ENCODE peak calls at places on chromosomes 6 and 20, in four cellular contexts. One of them, this sample, is unnamed.

GRCh38 chr6:46815130-46815529 is 21.9 kb downstream of the MEP1A start:
- DNase-seq in trophoblast cell: no peak
- DNase-seq in mesendoderm: no peak
- DNase-seq in mesenchymal stem cell: no peak
- DNase-seq in this sample: no peak

GRCh38 chr6:127515234-127515793 is 3.8 kb downstream of the MTCL3 start:
- DNase-seq in trophoblast cell: no peak
- DNase-seq in mesendoderm: peak
- DNase-seq in mesenchymal stem cell: no peak
- DNase-seq in this sample: peak

GRCh38 chr6:68834561-68834960 is 199.5 kb downstream of the ADGRB3 start:
- DNase-seq in trophoblast cell: no peak
- DNase-seq in mesendoderm: no peak
- DNase-seq in mesenchymal stem cell: peak
- DNase-seq in this sample: no peak

GRCh38 chr6:111812080-111813038 is 60.9 kb downstream of the FYN start:
- DNase-seq in trophoblast cell: no peak
- DNase-seq in mesendoderm: peak
- DNase-seq in mesenchymal stem cell: no peak
- DNase-seq in this sample: no peak

GRCh38 chr6:99348823-99349619 is 453 bp downstream of the FAXC start:
- DNase-seq in trophoblast cell: peak
- DNase-seq in mesendoderm: peak
- DNase-seq in mesenchymal stem cell: peak
- DNase-seq in this sample: peak

GRCh38 chr6:107237992-107238660 is 122.8 kb upstream of the BEND3 start:
- DNase-seq in trophoblast cell: no peak
- DNase-seq in mesendoderm: no peak
- DNase-seq in mesenchymal stem cell: no peak
- DNase-seq in this sample: no peak

GRCh38 chr6:13712485-13712990 is 903 bp upstream of the RANBP9 start:
- DNase-seq in trophoblast cell: no peak
- DNase-seq in mesendoderm: no peak
- DNase-seq in mesenchymal stem cell: no peak
- DNase-seq in this sample: no peak

GRCh38 chr6:118403036-118403435 is 145.1 kb upstream of the PLN start:
- DNase-seq in trophoblast cell: no peak
- DNase-seq in mesendoderm: no peak
- DNase-seq in mesenchymal stem cell: no peak
- DNase-seq in this sample: no peak

GRCh38 chr6:136420853-136421252 is 129.4 kb downstream of the MAP7 start:
- DNase-seq in trophoblast cell: no peak
- DNase-seq in mesendoderm: no peak
- DNase-seq in mesenchymal stem cell: no peak
- DNase-seq in this sample: no peak

GRCh38 chr6:36387440-36388303 is at the start of gene ETV7:
- DNase-seq in trophoblast cell: peak
- DNase-seq in mesendoderm: no peak
- DNase-seq in mesenchymal stem cell: peak
- DNase-seq in this sample: no peak

GRCh38 chr6:133983099-133983939 is 30.3 kb downstream of the TBPL1 start:
- DNase-seq in trophoblast cell: no peak
- DNase-seq in mesendoderm: peak
- DNase-seq in mesenchymal stem cell: peak
- DNase-seq in this sample: no peak

GRCh38 chr6:15157479-15157878 is 88.4 kb upstream of the JARID2 start:
- DNase-seq in trophoblast cell: no peak
- DNase-seq in mesendoderm: no peak
- DNase-seq in mesenchymal stem cell: no peak
- DNase-seq in this sample: no peak

GRCh38 chr20:44632103-44632752 is 19.3 kb downstream of the ADA start:
- DNase-seq in trophoblast cell: no peak
- DNase-seq in mesendoderm: no peak
- DNase-seq in mesenchymal stem cell: no peak
- DNase-seq in this sample: no peak

GRCh38 chr6:2412731-2413130 is 167.3 kb upstream of the GMDS start:
- DNase-seq in trophoblast cell: no peak
- DNase-seq in mesendoderm: no peak
- DNase-seq in mesenchymal stem cell: no peak
- DNase-seq in this sample: no peak

GRCh38 chr6:30206152-30206551 is 7.1 kb downstream of the TRIM26 start:
- DNase-seq in trophoblast cell: no peak
- DNase-seq in mesendoderm: no peak
- DNase-seq in mesenchymal stem cell: peak
- DNase-seq in this sample: no peak

GRCh38 chr6:162674452-162674851 is 53.1 kb downstream of the PRKN start:
- DNase-seq in trophoblast cell: no peak
- DNase-seq in mesendoderm: no peak
- DNase-seq in mesenchymal stem cell: no peak
- DNase-seq in this sample: no peak

GRCh38 chr6:170460606-170461005 is 92.5 kb downstream of the PSMB1 start:
- DNase-seq in trophoblast cell: no peak
- DNase-seq in mesendoderm: no peak
- DNase-seq in mesenchymal stem cell: no peak
- DNase-seq in this sample: no peak

GRCh38 chr6:90184334-90185298 is 112.0 kb downstream of the BACH2 start:
- DNase-seq in trophoblast cell: no peak
- DNase-seq in mesendoderm: no peak
- DNase-seq in mesenchymal stem cell: peak
- DNase-seq in this sample: no peak

GRCh38 chr6:90186637-90187361 is 109.8 kb downstream of the BACH2 start:
- DNase-seq in trophoblast cell: no peak
- DNase-seq in mesendoderm: no peak
- DNase-seq in mesenchymal stem cell: no peak
- DNase-seq in this sample: no peak

GRCh38 chr6:90190181-90190580 is 106.5 kb downstream of the BACH2 start:
- DNase-seq in trophoblast cell: no peak
- DNase-seq in mesendoderm: no peak
- DNase-seq in mesenchymal stem cell: no peak
- DNase-seq in this sample: no peak

GRCh38 chr6:90190752-90191393 is 105.8 kb downstream of the BACH2 start:
- DNase-seq in trophoblast cell: no peak
- DNase-seq in mesendoderm: no peak
- DNase-seq in mesenchymal stem cell: no peak
- DNase-seq in this sample: no peak

DNA sequence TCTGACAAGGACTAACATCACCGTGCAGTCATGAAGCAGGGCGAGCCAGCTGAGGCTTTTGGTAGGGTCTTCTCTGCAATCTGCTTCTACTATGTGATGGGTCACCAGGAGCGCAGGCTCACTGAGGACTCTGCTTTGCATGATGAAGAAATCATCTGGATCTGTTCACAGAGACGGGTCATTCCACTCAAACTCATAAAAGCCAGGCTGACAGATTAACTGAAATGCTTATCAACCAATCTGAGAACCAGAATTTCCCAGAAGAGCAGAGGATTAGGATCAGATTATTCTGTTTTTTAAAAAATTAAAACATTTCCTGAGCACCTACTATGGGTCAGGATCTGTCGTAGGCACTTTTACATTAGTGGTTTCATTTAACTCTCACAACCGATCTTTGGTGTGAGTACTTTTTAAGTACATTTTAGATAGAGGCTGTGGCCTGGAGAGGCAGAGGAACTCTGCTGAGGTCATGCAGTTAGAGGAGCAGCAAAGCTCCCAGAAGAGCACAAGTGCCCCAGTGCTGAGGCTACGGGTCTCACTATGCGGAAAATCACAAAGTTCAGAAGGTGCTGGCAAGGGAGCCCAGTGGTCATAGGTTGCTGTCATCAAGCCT is 109.1 kb downstream of the BACH2 start:
- DNase-seq in trophoblast cell: no peak
- DNase-seq in mesendoderm: no peak
- DNase-seq in mesenchymal stem cell: peak
- DNase-seq in this sample: no peak
- H2BK120ac ChIP-seq in trophoblast cell: peak
- H2BK120ac ChIP-seq in mesendoderm: no peak
- H2BK120ac ChIP-seq in mesenchymal stem cell: no peak
- H2BK120ac ChIP-seq in this sample: no peak

DNA sequence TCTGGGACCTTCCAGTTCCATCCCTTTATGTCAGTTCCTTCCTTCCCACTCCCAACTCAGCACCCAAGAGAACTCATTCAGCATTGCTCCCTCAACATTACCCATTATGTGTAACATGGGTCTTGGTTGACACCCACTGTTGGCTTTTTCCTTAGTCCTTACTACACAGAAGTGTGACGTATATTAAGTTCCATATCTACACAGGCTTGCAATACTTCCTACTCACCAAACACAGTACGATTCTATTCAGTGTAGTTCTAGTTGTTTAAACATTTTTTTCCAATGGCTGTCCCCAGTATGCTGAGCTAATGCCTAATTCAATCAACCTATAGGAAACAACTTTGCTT is 37.7 kb downstream of the ARHGAP18 start:
- DNase-seq in trophoblast cell: no peak
- DNase-seq in mesendoderm: no peak
- DNase-seq in mesenchymal stem cell: no peak
- DNase-seq in this sample: no peak
- H2BK120ac ChIP-seq in trophoblast cell: peak
- H2BK120ac ChIP-seq in mesendoderm: no peak
- H2BK120ac ChIP-seq in mesenchymal stem cell: peak
- H2BK120ac ChIP-seq in this sample: no peak

GRCh38 chr6:167894965-167895364 is 68.3 kb downstream of the AFDN start:
- DNase-seq in trophoblast cell: no peak
- DNase-seq in mesendoderm: no peak
- DNase-seq in mesenchymal stem cell: no peak
- DNase-seq in this sample: no peak
- H2BK120ac ChIP-seq in trophoblast cell: no peak
- H2BK120ac ChIP-seq in mesendoderm: no peak
- H2BK120ac ChIP-seq in mesenchymal stem cell: no peak
- H2BK120ac ChIP-seq in this sample: no peak

DNA sequence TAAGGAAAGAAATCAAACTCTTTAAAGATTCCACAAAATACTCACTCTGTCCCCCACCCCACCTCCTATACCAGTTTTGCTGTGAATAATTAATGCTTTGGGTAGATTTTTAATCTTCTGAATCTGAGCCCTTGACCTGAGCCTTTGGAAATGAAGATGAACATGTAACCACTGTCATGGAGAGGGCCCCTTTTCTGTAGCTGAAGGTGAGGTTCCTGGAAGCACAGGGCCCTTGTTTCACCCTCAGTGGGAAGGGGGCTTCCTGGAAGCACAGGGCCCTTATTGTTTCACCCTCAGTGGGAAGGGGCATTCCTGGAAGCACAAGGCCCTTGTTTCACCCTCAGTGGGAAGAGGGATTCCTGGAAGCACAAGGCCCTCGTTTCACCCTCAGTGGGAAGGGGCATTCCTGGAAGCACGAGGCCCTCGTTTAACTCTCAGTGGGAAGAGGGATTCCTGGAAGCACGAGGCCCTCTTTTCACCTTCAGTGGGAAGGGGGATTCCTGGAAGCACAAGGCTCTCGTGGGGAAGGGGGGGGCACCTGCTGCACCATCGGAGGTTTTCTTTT is 75.7 kb downstream of the DACT2 start:
- DNase-seq in trophoblast cell: no peak
- DNase-seq in mesendoderm: no peak
- DNase-seq in mesenchymal stem cell: no peak
- DNase-seq in this sample: no peak
- H2BK120ac ChIP-seq in trophoblast cell: no peak
- H2BK120ac ChIP-seq in mesendoderm: no peak
- H2BK120ac ChIP-seq in mesenchymal stem cell: no peak
- H2BK120ac ChIP-seq in this sample: no peak